ENCODE peak calls at places on chromosomes 12 and 14, in seven cellular contexts. D is IMR-90; U is foreskin fibroblast; J is K562; T is hepatocyte; O is CD4-positive, alpha-beta memory T cell; C is tibial nerve. S is an unnamed sample.

GRCh38 chr14:78863143-78863542 is 693.0 kb downstream of the NRXN3 start:
- DNase-seq in D (peak; percentile 43), U (peak; percentile 0), J (peak; percentile 16), T (peak; percentile 61), O (no peak), C (no peak), S (peak; percentile 9)

GRCh38 chr12:123040106-123040505 is 59.6 kb downstream of the ARL6IP4 start:
- DNase-seq in D (no peak), U (no peak), J (no peak), T (no peak), O (no peak), C (no peak), S (no peak)

GRCh38 chr14:31962920-31963319 is 114.2 kb upstream of the ARHGAP5 start:
- DNase-seq in D (no peak), U (no peak), J (no peak), T (no peak), O (no peak), C (no peak), S (no peak)

GRCh38 chr14:71499018-71499417 is 433.2 kb upstream of the RGS6 start:
- DNase-seq in D (no peak), U (no peak), J (no peak), T (no peak), O (no peak), C (no peak), S (no peak)

GRCh38 chr14:22112004-22112403 is 438.4 kb upstream of the OR4E1 start:
- DNase-seq in D (no peak), U (no peak), J (peak; percentile 9), T (peak; percentile 13), O (no peak), C (no peak), S (no peak)

GRCh38 chr12:86950043-86950838 is 694.0 kb upstream of the MGAT4C start:
- DNase-seq in D (no peak), U (no peak), J (no peak), T (no peak), O (no peak), C (no peak), S (no peak)

GRCh38 chr14:62187265-62187664 is 425.0 kb downstream of the SNAPC1 start:
- DNase-seq in D (no peak), U (no peak), J (no peak), T (no peak), O (no peak), C (no peak), S (no peak)

GRCh38 chr12:31277081-31277480 is 48.9 kb downstream of the SINHCAF start:
- DNase-seq in D (no peak), U (no peak), J (no peak), T (no peak), O (no peak), C (no peak), S (no peak)

GRCh38 chr14:42130809-42131208 is 524.1 kb downstream of the LRFN5 start:
- DNase-seq in D (no peak), U (no peak), J (no peak), T (no peak), O (no peak), C (no peak), S (no peak)

GRCh38 chr14:51701956-51702355 is 50.2 kb downstream of the FRMD6 start:
- DNase-seq in D (peak; percentile 45), U (no peak), J (no peak), T (no peak), O (no peak), C (no peak), S (no peak)

GRCh38 chr12:78864483-78865296 is at the start of gene SYT1:
- DNase-seq in D (peak; percentile 85), U (peak; percentile 79), J (no peak), T (peak; percentile 72), O (no peak), C (peak; percentile 36), S (peak; percentile 47)

GRCh38 chr12:108355069-108355468 is 16.0 kb upstream of the CMKLR1 start:
- DNase-seq in D (no peak), U (no peak), J (no peak), T (no peak), O (no peak), C (no peak), S (no peak)

GRCh38 chr12:131829351-131829794 is 1.2 kb downstream of the MMP17 start:
- DNase-seq in D (no peak), U (peak; percentile 29), J (no peak), T (peak; percentile 18), O (no peak), C (no peak), S (no peak)

GRCh38 chr14:69048456-69048855 is 69.4 kb upstream of the ACTN1 start:
- DNase-seq in D (no peak), U (no peak), J (no peak), T (peak; percentile 48), O (no peak), C (no peak), S (no peak)

GRCh38 chr12:105843989-105844768 is 294.6 kb downstream of the NUAK1 start:
- DNase-seq in D (peak; percentile 29), U (peak; percentile 6), J (peak; percentile 9), T (peak; percentile 19), O (no peak), C (peak; percentile 19), S (peak; percentile 89)

GRCh38 chr14:68468437-68469207 is 324.2 kb downstream of the ZFP36L1 start:
- DNase-seq in D (no peak), U (peak; percentile 57), J (no peak), T (peak; percentile 66), O (peak; percentile 40), C (no peak), S (peak; percentile 85)

GRCh38 chr12:26629864-26630263 is 203.1 kb downstream of the ITPR2 start:
- DNase-seq in D (peak; percentile 70), U (peak; percentile 29), J (no peak), T (no peak), O (no peak), C (no peak), S (peak; percentile 30)
- H3K4me3 ChIP-seq in D (no peak overlapping the region), U (no peak overlapping the region), J (no peak overlapping the region), T (no peak overlapping the region), O (no peak overlapping the region), C (no peak overlapping the region), S (no peak overlapping the region)

DNA sequence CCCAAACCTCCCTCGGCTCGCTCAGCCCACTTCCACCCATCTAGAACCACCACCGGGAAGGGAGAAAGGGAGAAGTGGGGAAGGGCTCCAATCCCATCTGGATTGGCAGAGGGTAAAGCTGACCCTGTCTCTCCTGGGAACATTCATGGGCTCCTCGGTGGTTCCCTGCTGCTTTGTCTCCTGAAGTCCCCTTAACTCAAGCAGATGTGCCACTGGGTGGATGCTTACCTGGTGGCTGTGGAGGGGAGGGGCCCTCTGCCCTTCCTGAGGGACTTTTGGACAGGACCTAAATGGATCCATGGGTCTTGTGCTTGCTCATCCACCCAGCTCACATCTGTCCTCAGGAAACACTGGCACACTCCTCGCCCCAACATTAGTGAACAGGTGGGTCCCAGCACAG is 2.2 kb upstream of the CDC42BPB start:
- DNase-seq in D (no peak), U (no peak), J (no peak), T (no peak), O (no peak), C (no peak), S (no peak)
- H3K4me3 ChIP-seq in D (no peak overlapping the region), U (no peak overlapping the region), J (no peak overlapping the region), T (no peak overlapping the region), O (no peak overlapping the region), C (no peak overlapping the region), S (peak overlapping the region; percentile 12)

DNA sequence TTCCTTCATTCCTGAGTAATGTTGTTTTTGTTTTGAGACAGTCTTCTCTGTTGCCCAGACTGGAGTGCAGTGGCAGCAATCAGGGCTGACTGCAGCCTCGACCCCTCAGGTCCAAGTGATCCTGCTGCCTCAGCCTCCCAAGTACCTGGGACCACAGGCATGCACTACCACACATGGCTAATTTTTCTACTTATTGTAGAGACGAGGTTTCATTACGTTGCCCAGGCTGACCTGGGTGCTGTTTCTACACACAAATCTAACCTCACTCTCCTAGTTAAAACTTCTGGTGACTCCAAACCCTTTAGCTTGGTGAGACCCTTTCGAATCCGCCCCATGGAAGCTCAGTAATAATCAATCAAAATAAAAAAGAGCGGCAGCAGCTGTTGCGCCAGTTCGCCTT is 1.3 kb downstream of the TMEM116 start:
- DNase-seq in D (no peak), U (no peak), J (no peak), T (no peak), O (no peak), C (no peak), S (no peak)
- H3K4me3 ChIP-seq in D (no peak overlapping the region), U (peak overlapping the region; percentile 81), J (peak overlapping the region; percentile 57), T (no peak overlapping the region), O (peak overlapping the region; percentile 68), C (peak overlapping the region; percentile 100), S (no peak overlapping the region)

DNA sequence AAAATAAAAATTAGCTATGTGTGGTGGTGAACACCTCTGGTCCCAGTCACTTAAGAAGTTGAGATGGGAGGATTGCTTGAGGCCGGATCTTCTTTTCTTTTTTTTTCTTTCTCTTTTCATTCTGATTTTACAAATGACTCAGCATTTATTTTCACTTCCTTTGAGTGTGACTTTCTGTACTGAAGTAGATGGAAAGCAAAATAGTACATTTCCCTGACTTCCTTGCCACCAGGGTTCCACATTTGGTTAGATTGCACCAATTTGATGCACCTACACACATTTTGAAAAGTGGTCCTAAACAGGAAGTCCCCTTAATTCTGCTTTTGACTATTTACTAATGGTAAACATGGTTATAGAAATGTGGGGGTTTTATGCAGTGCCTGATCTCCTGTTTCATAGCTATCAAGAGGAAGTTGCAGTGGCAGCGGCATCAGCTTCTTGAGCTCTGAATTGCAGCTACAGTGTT is 13.0 kb upstream of the LEMD3 start:
- DNase-seq in D (peak; percentile 5), U (no peak), J (peak; percentile 18), T (no peak), O (no peak), C (no peak), S (no peak)
- H3K4me3 ChIP-seq in D (no peak overlapping the region), U (no peak overlapping the region), J (no peak overlapping the region), T (no peak overlapping the region), O (no peak overlapping the region), C (no peak overlapping the region), S (no peak overlapping the region)

DNA sequence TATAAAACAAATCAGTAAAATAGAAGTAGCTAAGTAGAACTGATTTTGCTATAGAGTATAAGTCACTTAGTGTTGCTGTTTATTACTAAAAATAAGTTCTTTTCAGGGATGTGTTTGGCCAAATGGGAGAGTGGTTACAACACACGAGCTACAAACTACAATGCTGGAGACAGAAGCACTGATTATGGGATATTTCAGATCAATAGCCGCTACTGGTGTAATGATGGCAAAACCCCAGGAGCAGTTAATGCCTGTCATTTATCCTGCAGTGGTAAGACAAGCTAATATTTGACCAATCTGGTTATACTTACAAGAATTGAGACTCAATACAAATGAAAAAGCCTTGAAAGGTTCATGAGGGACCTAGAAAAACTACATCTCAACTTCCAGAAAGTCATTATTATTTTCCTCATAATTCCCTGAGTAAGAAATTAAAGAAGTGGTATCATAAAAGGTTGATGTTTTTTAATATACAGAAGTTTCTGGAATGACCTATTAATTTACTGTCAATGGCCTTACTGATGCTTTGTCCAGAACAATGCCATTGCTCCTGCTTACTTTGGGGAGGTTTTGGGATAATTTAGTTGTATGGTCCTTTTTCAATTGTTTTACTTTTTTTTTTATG is 1.9 kb downstream of the LYZ start:
- DNase-seq in D (no peak), U (no peak), J (no peak), T (no peak), O (no peak), C (no peak), S (no peak)
- H3K4me3 ChIP-seq in D (no peak overlapping the region), U (no peak overlapping the region), J (no peak overlapping the region), T (no peak overlapping the region), O (no peak overlapping the region), C (peak overlapping the region; percentile 34), S (no peak overlapping the region)

S was measured in AG10803.